ENCODE peak calls at places on chromosomes 3 and 15, in four cellular contexts. One of them, this sample, is unnamed.

GRCh38 chr3:32045091-32045964 is 61.1 kb upstream of the GPD1L start:
- DNase-seq in neural crest cell: no peak
- DNase-seq in mucosa of descending colon: peak
- DNase-seq in psoas muscle: no peak
- DNase-seq in this sample: peak

GRCh38 chr15:90165659-90166489 is 35.3 kb upstream of the SEMA4B start:
- DNase-seq in neural crest cell: no peak
- DNase-seq in mucosa of descending colon: peak
- DNase-seq in psoas muscle: peak
- DNase-seq in this sample: peak

GRCh38 chr3:133956333-133956732 is 60.7 kb upstream of the RAB6B start:
- DNase-seq in neural crest cell: no peak
- DNase-seq in mucosa of descending colon: no peak
- DNase-seq in psoas muscle: no peak
- DNase-seq in this sample: no peak

GRCh38 chr3:13546667-13547171 is 2.2 kb upstream of the FBLN2 start:
- DNase-seq in neural crest cell: no peak
- DNase-seq in mucosa of descending colon: no peak
- DNase-seq in psoas muscle: peak
- DNase-seq in this sample: no peak

GRCh38 chr3:40925228-40925627 is 274.1 kb upstream of the CTNNB1 start:
- DNase-seq in neural crest cell: no peak
- DNase-seq in mucosa of descending colon: no peak
- DNase-seq in psoas muscle: no peak
- DNase-seq in this sample: no peak

GRCh38 chr15:36434160-36434559 is 145.3 kb upstream of the CDIN1 start:
- DNase-seq in neural crest cell: no peak
- DNase-seq in mucosa of descending colon: no peak
- DNase-seq in psoas muscle: no peak
- DNase-seq in this sample: no peak

GRCh38 chr3:57803647-57804081 is 47.6 kb downstream of the SLMAP start:
- DNase-seq in neural crest cell: no peak
- DNase-seq in mucosa of descending colon: peak
- DNase-seq in psoas muscle: no peak
- DNase-seq in this sample: peak

GRCh38 chr15:69719527-69719926 is 266.9 kb downstream of the RPLP1 start:
- DNase-seq in neural crest cell: no peak
- DNase-seq in mucosa of descending colon: peak
- DNase-seq in psoas muscle: no peak
- DNase-seq in this sample: no peak

GRCh38 chr3:98702166-98702565 is 61.0 kb upstream of the ST3GAL6 start:
- DNase-seq in neural crest cell: no peak
- DNase-seq in mucosa of descending colon: no peak
- DNase-seq in psoas muscle: no peak
- DNase-seq in this sample: no peak

GRCh38 chr3:78660958-78661357 is 1106.8 kb downstream of the ROBO1 start:
- DNase-seq in neural crest cell: no peak
- DNase-seq in mucosa of descending colon: no peak
- DNase-seq in psoas muscle: no peak
- DNase-seq in this sample: no peak

GRCh38 chr3:181596126-181596525 is 115.6 kb upstream of the SOX2 start:
- DNase-seq in neural crest cell: no peak
- DNase-seq in mucosa of descending colon: no peak
- DNase-seq in psoas muscle: no peak
- DNase-seq in this sample: no peak

GRCh38 chr3:187062526-187063177 is 76.6 kb downstream of the RPL39L start:
- DNase-seq in neural crest cell: no peak
- DNase-seq in mucosa of descending colon: no peak
- DNase-seq in psoas muscle: no peak
- DNase-seq in this sample: peak

GRCh38 chr3:109331692-109332091 is 5.7 kb downstream of the DPPA4 start:
- DNase-seq in neural crest cell: no peak
- DNase-seq in mucosa of descending colon: no peak
- DNase-seq in psoas muscle: no peak
- DNase-seq in this sample: no peak

GRCh38 chr15:74045184-74045583 is 37.2 kb downstream of the GOLGA6A start:
- DNase-seq in neural crest cell: no peak
- DNase-seq in mucosa of descending colon: no peak
- DNase-seq in psoas muscle: no peak
- DNase-seq in this sample: no peak

GRCh38 chr15:44261007-44261706 is 27.4 kb upstream of the GOLM2 start:
- DNase-seq in neural crest cell: no peak
- DNase-seq in mucosa of descending colon: no peak
- DNase-seq in psoas muscle: no peak
- DNase-seq in this sample: no peak

GRCh38 chr3:183494341-183494740 is 61.2 kb downstream of the KLHL6 start:
- DNase-seq in neural crest cell: no peak
- DNase-seq in mucosa of descending colon: no peak
- DNase-seq in psoas muscle: no peak
- DNase-seq in this sample: no peak

GRCh38 chr3:127316685-127317084 is 28.8 kb upstream of the PRR20G start:
- DNase-seq in neural crest cell: no peak
- DNase-seq in mucosa of descending colon: no peak
- DNase-seq in psoas muscle: no peak
- DNase-seq in this sample: no peak

GRCh38 chr3:100467133-100467532 is 25.3 kb upstream of the TMEM45A start:
- DNase-seq in neural crest cell: no peak
- DNase-seq in mucosa of descending colon: no peak
- DNase-seq in psoas muscle: no peak
- DNase-seq in this sample: no peak

GRCh38 chr3:11509175-11510000 is 134.3 kb downstream of the VGLL4 start:
- DNase-seq in neural crest cell: peak
- DNase-seq in mucosa of descending colon: peak
- DNase-seq in psoas muscle: peak
- DNase-seq in this sample: peak

GRCh38 chr3:81874738-81875137 is 113.3 kb upstream of the GBE1 start:
- DNase-seq in neural crest cell: no peak
- DNase-seq in mucosa of descending colon: no peak
- DNase-seq in psoas muscle: no peak
- DNase-seq in this sample: no peak

GRCh38 chr3:95399580-95399979 is 1336.7 kb downstream of the NSUN3 start:
- DNase-seq in neural crest cell: no peak
- DNase-seq in mucosa of descending colon: no peak
- DNase-seq in psoas muscle: no peak
- DNase-seq in this sample: no peak

GRCh38 chr3:177053107-177053506 is 144.2 kb downstream of the TBL1XR1 start:
- DNase-seq in neural crest cell: no peak
- DNase-seq in mucosa of descending colon: no peak
- DNase-seq in psoas muscle: no peak
- DNase-seq in this sample: no peak

GRCh38 chr3:185915642-185916041 is 22.2 kb downstream of the TRA2B start:
- DNase-seq in neural crest cell: no peak
- DNase-seq in mucosa of descending colon: no peak
- DNase-seq in psoas muscle: no peak
- DNase-seq in this sample: no peak

GRCh38 chr3:149197669-149198068 is 24.0 kb downstream of the CP start:
- DNase-seq in neural crest cell: no peak
- DNase-seq in mucosa of descending colon: no peak
- DNase-seq in psoas muscle: no peak
- DNase-seq in this sample: no peak

GRCh38 chr3:98692787-98693473 is 70.2 kb upstream of the ST3GAL6 start:
- DNase-seq in neural crest cell: no peak
- DNase-seq in mucosa of descending colon: no peak
- DNase-seq in psoas muscle: no peak
- DNase-seq in this sample: no peak

GRCh38 chr3:129526121-129526900 is 2.1 kb upstream of the RHO start:
- DNase-seq in neural crest cell: no peak
- DNase-seq in mucosa of descending colon: peak
- DNase-seq in psoas muscle: no peak
- DNase-seq in this sample: no peak

GRCh38 chr3:11996500-11996899 is 7.7 kb upstream of the SYN2 start:
- DNase-seq in neural crest cell: no peak
- DNase-seq in mucosa of descending colon: no peak
- DNase-seq in psoas muscle: no peak
- DNase-seq in this sample: no peak

GRCh38 chr15:40918146-40918798 is 10.9 kb upstream of the DLL4 start:
- DNase-seq in neural crest cell: no peak
- DNase-seq in mucosa of descending colon: no peak
- DNase-seq in psoas muscle: no peak
- DNase-seq in this sample: no peak

GRCh38 chr3:99713440-99713839 is 75.0 kb downstream of the COL8A1 start:
- DNase-seq in neural crest cell: no peak
- DNase-seq in mucosa of descending colon: no peak
- DNase-seq in psoas muscle: no peak
- DNase-seq in this sample: no peak

GRCh38 chr15:47685141-47685870 is 32.0 kb upstream of the SEMA6D start:
- DNase-seq in neural crest cell: no peak
- DNase-seq in mucosa of descending colon: no peak
- DNase-seq in psoas muscle: no peak
- DNase-seq in this sample: no peak

GRCh38 chr3:100753846-100754245 is 44.6 kb downstream of the TFG start:
- DNase-seq in neural crest cell: no peak
- DNase-seq in mucosa of descending colon: no peak
- DNase-seq in psoas muscle: no peak
- DNase-seq in this sample: no peak

GRCh38 chr15:34855397-34855796 is 60.0 kb upstream of the ACTC1 start:
- DNase-seq in neural crest cell: no peak
- DNase-seq in mucosa of descending colon: no peak
- DNase-seq in psoas muscle: no peak
- DNase-seq in this sample: peak

GRCh38 chr3:13008114-13008995 is 64.9 kb downstream of the IQSEC1 start:
- DNase-seq in neural crest cell: no peak
- DNase-seq in mucosa of descending colon: peak
- DNase-seq in psoas muscle: no peak
- DNase-seq in this sample: no peak

GRCh38 chr3:13715961-13716360 is 163.9 kb downstream of the WNT7A start:
- DNase-seq in neural crest cell: no peak
- DNase-seq in mucosa of descending colon: no peak
- DNase-seq in psoas muscle: no peak
- DNase-seq in this sample: no peak

GRCh38 chr15:62298811-62299210 is 133.7 kb upstream of the C2CD4B start:
- DNase-seq in neural crest cell: no peak
- DNase-seq in mucosa of descending colon: no peak
- DNase-seq in psoas muscle: no peak
- DNase-seq in this sample: no peak

GRCh38 chr3:17013050-17013449 is 128.3 kb downstream of the PLCL2 start:
- DNase-seq in neural crest cell: no peak
- DNase-seq in mucosa of descending colon: no peak
- DNase-seq in psoas muscle: no peak
- DNase-seq in this sample: no peak

GRCh38 chr3:173465112-173465511 is 67.6 kb downstream of the NLGN1 start:
- DNase-seq in neural crest cell: no peak
- DNase-seq in mucosa of descending colon: no peak
- DNase-seq in psoas muscle: no peak
- DNase-seq in this sample: no peak

GRCh38 chr3:138941259-138941885 is 5.6 kb downstream of the FOXL2 start:
- DNase-seq in neural crest cell: peak
- DNase-seq in mucosa of descending colon: peak
- DNase-seq in psoas muscle: no peak
- DNase-seq in this sample: no peak
- TF ChIP-seq CTCF in neural crest cell: peak
- TF ChIP-seq CTCF in mucosa of descending colon: peak
- TF ChIP-seq CTCF in psoas muscle: no peak
- TF ChIP-seq CTCF in this sample: peak

GRCh38 chr3:169771651-169772529 is 1.3 kb upstream of the MYNN start:
- DNase-seq in neural crest cell: peak
- DNase-seq in mucosa of descending colon: peak
- DNase-seq in psoas muscle: peak
- DNase-seq in this sample: no peak

GRCh38 chr3:169772951-169773816 is at the start of gene MYNN:
- DNase-seq in neural crest cell: peak
- DNase-seq in mucosa of descending colon: peak
- DNase-seq in psoas muscle: peak
- DNase-seq in this sample: peak

GRCh38 chr3:169772530-169772950 is 656 bp upstream of the MYNN start:
- DNase-seq in neural crest cell: peak
- DNase-seq in mucosa of descending colon: peak
- DNase-seq in psoas muscle: no peak
- DNase-seq in this sample: no peak

GRCh38 chr3:169765281-169765624 is 393 bp upstream of the TERC start:
- DNase-seq in neural crest cell: no peak
- DNase-seq in mucosa of descending colon: no peak
- DNase-seq in psoas muscle: no peak
- DNase-seq in this sample: no peak

GRCh38 chr3:169769287-169770181 is at the start of gene ACTRT3:
- DNase-seq in neural crest cell: peak
- DNase-seq in mucosa of descending colon: peak
- DNase-seq in psoas muscle: peak
- DNase-seq in this sample: no peak
- TF ChIP-seq CTCF in neural crest cell: no peak
- TF ChIP-seq CTCF in mucosa of descending colon: no peak
- TF ChIP-seq CTCF in psoas muscle: no peak
- TF ChIP-seq CTCF in this sample: no peak

GRCh38 chr3:195662-196061 is 901 bp upstream of the CHL1 start:
- DNase-seq in neural crest cell: no peak
- DNase-seq in mucosa of descending colon: no peak
- DNase-seq in psoas muscle: no peak
- DNase-seq in this sample: no peak

GRCh38 chr3:197891-198491 is 1.4 kb downstream of the CHL1 start:
- DNase-seq in neural crest cell: peak
- DNase-seq in mucosa of descending colon: no peak
- DNase-seq in psoas muscle: no peak
- DNase-seq in this sample: no peak

GRCh38 chr3:199815-200214 is 3.3 kb downstream of the CHL1 start:
- DNase-seq in neural crest cell: no peak
- DNase-seq in mucosa of descending colon: no peak
- DNase-seq in psoas muscle: no peak
- DNase-seq in this sample: no peak

GRCh38 chr3:196322-197153 is at the start of gene CHL1:
- DNase-seq in neural crest cell: peak
- DNase-seq in mucosa of descending colon: no peak
- DNase-seq in psoas muscle: peak
- DNase-seq in this sample: no peak

GRCh38 chr3:197154-197855 is 742 bp downstream of the CHL1 start:
- DNase-seq in neural crest cell: peak
- DNase-seq in mucosa of descending colon: peak
- DNase-seq in psoas muscle: peak
- DNase-seq in this sample: no peak
- TF ChIP-seq CTCF in neural crest cell: no peak
- TF ChIP-seq CTCF in mucosa of descending colon: no peak
- TF ChIP-seq CTCF in psoas muscle: no peak
- TF ChIP-seq CTCF in this sample: no peak

GRCh38 chr3:179652467-179653105 is at the start of gene USP13:
- DNase-seq in neural crest cell: peak
- DNase-seq in mucosa of descending colon: peak
- DNase-seq in psoas muscle: peak
- DNase-seq in this sample: no peak
- TF ChIP-seq CTCF in neural crest cell: no peak
- TF ChIP-seq CTCF in mucosa of descending colon: no peak
- TF ChIP-seq CTCF in psoas muscle: peak
- TF ChIP-seq CTCF in this sample: no peak

DNA sequence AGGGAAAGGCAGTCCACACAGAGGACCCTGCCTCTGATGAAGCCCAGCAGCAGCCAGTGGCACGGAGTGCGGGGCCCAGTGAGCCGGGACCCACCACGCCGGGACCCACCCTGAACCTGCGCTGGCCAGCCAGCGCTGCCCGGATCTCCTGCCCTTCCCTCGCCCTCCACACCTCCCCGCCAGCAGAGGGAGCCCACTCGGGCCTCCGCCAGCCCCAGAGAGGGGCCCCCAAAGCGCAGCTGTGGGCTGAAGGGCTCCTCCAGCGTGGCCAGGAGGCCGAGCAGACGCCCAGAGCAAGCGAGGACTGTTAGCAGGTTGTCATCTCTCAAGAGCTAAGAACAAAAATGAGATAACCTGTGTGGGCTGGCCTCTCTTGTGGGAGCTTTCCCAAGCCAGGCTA is 81.3 kb upstream of the ATP10A start:
- DNase-seq in neural crest cell: no peak
- DNase-seq in mucosa of descending colon: no peak
- DNase-seq in psoas muscle: no peak
- DNase-seq in this sample: no peak
- TF ChIP-seq CTCF in neural crest cell: no peak
- TF ChIP-seq CTCF in mucosa of descending colon: no peak
- TF ChIP-seq CTCF in psoas muscle: no peak
- TF ChIP-seq CTCF in this sample: no peak

This sample was measured in AG09319.